ENCODE peak calls at places on chromosome 3, in four cellular contexts. J is epithelial cell of esophagus; U is activated T-cell treated with anti-CD3 and anti-CD28 coated beads, Interleukin-2, amount 50 U/mL, for 48 hours; E is left lung. G is an unnamed sample.

GRCh38 chr3:15498461-15499214 is 22.9 kb downstream of the COLQ start:
- DNase-seq in J (no peak), U (no peak), E (no peak), G (no peak)

GRCh38 chr3:117853923-117854322 is 1144.3 kb downstream of the TUSC7 start:
- DNase-seq in J (peak; percentile 85), U (no peak), E (no peak), G (no peak)

GRCh38 chr3:123283074-123283473 is 81.3 kb downstream of the SEC22A start:
- DNase-seq in J (no peak), U (no peak), E (no peak), G (no peak)

GRCh38 chr3:122911901-122912300 is 115.7 kb downstream of the SEMA5B start:
- DNase-seq in J (no peak), U (no peak), E (no peak), G (no peak)

GRCh38 chr3:69033470-69033869 is 18.7 kb downstream of the TMF1 start:
- DNase-seq in J (peak; percentile 88), U (no peak), E (no peak), G (no peak)

GRCh38 chr3:126348308-126348920 is 8.8 kb downstream of the KLF15 start:
- DNase-seq in J (no peak), U (peak; percentile 15), E (no peak), G (no peak)

GRCh38 chr3:81336470-81336869 is 425.0 kb downstream of the GBE1 start:
- DNase-seq in J (no peak), U (no peak), E (no peak), G (no peak)

GRCh38 chr3:52327486-52328290 is 11.6 kb downstream of the DNAH1 start:
- DNase-seq in J (no peak), U (no peak), E (peak; percentile 54), G (no peak)

GRCh38 chr3:66312039-66312438 is 91.2 kb downstream of the SLC25A26 start:
- DNase-seq in J (no peak), U (no peak), E (no peak), G (no peak)

GRCh38 chr3:101725192-101725889 is 927 bp downstream of the CEP97 start:
- DNase-seq in J (peak; percentile 21), U (peak; percentile 37), E (peak; percentile 81), G (no peak)

GRCh38 chr3:14424711-14425573 is 22.5 kb downstream of the SLC6A6 start:
- DNase-seq in J (no peak), U (peak; percentile 46), E (no peak), G (no peak)

GRCh38 chr3:161694682-161695586 is 198.3 kb downstream of the OTOL1 start:
- DNase-seq in J (no peak), U (no peak), E (no peak), G (no peak)

GRCh38 chr3:142976621-142977398 is 13.3 kb upstream of the PAQR9 start:
- DNase-seq in J (peak; percentile 89), U (no peak), E (peak; percentile 86), G (no peak)

GRCh38 chr3:39936848-39937247 is 127.4 kb downstream of the MYRIP start:
- DNase-seq in J (no peak), U (no peak), E (no peak), G (no peak)

GRCh38 chr3:117540583-117540982 is 831.0 kb downstream of the TUSC7 start:
- DNase-seq in J (no peak), U (no peak), E (no peak), G (no peak)

GRCh38 chr3:121660356-121661171 is at the start of gene HCLS1:
- DNase-seq in J (peak; percentile 20), U (peak; percentile 84), E (peak; percentile 85), G (no peak)

GRCh38 chr3:42095540-42095939 is 4.4 kb downstream of the TRAK1 start:
- DNase-seq in J (no peak), U (no peak), E (no peak), G (no peak)

GRCh38 chr3:56019490-56019889 is 448.8 kb downstream of the ERC2 start:
- DNase-seq in J (no peak), U (no peak), E (no peak), G (no peak)

GRCh38 chr3:99829844-99830243 is 12.2 kb downstream of the CMSS1 start:
- DNase-seq in J (no peak), U (no peak), E (no peak), G (no peak)

GRCh38 chr3:147381610-147382009 is 24.7 kb downstream of the ZIC4 start:
- DNase-seq in J (no peak), U (no peak), E (no peak), G (no peak)

GRCh38 chr3:4808637-4809036 is 170.6 kb upstream of the BHLHE40 start:
- DNase-seq in J (no peak), U (no peak), E (no peak), G (no peak)

GRCh38 chr3:60829058-60829457 is 422.2 kb downstream of the FHIT start:
- DNase-seq in J (no peak), U (no peak), E (no peak), G (no peak)

GRCh38 chr3:69649713-69650419 is 89.4 kb upstream of the MITF start:
- DNase-seq in J (no peak), U (no peak), E (no peak), G (no peak)

GRCh38 chr3:50318163-50318562 is 4.4 kb downstream of the HYAL2 start:
- DNase-seq in J (no peak), U (no peak), E (no peak), G (no peak)

GRCh38 chr3:134600685-134601502 is 49.9 kb downstream of the KY start:
- DNase-seq in J (peak; percentile 66), U (peak; percentile 80), E (peak; percentile 95), G (no peak)

GRCh38 chr3:55718475-55718874 is 231.4 kb upstream of the WNT5A start:
- DNase-seq in J (no peak), U (no peak), E (no peak), G (no peak)

GRCh38 chr3:160618878-160619277 is 53.5 kb upstream of the KPNA4 start:
- DNase-seq in J (no peak), U (no peak), E (no peak), G (no peak)

GRCh38 chr3:12875857-12876451 is 34.6 kb upstream of the RPL32 start:
- DNase-seq in J (no peak), U (peak; percentile 49), E (no peak), G (no peak)

GRCh38 chr3:126613481-126614187 is 41.3 kb downstream of the TXNRD3 start:
- DNase-seq in J (no peak), U (no peak), E (no peak), G (no peak)

GRCh38 chr3:188720636-188721035 is 451.1 kb upstream of the TPRG1 start:
- DNase-seq in J (peak; percentile 43), U (no peak), E (no peak), G (no peak)

GRCh38 chr3:100260081-100260684 is 609 bp upstream of the TBC1D23 start:
- DNase-seq in J (peak; percentile 16), U (no peak), E (peak; percentile 71), G (no peak)

GRCh38 chr3:136962961-136963360 is 5.2 kb downstream of the IL20RB start:
- DNase-seq in J (no peak), U (no peak), E (no peak), G (no peak)

GRCh38 chr3:43884581-43884980 is 193.8 kb downstream of the ABHD5 start:
- DNase-seq in J (no peak), U (no peak), E (no peak), G (no peak)

GRCh38 chr3:196502775-196503181 is 790 bp downstream of the RNF168 start:
- DNase-seq in J (peak; percentile 88), U (peak; percentile 74), E (peak; percentile 79), G (peak; percentile 54)

G was measured in breast epithelium.